ENCODE peak calls at places on chromosomes 5 and 9, in four cellular contexts. One of them, this sample, is unnamed.

GRCh38 chr5:136712628-136713027 is 347.3 kb upstream of the TRPC7 start:
- DNase-seq in WTC11: no peak
- DNase-seq in K562: no peak
- DNase-seq in HepG2: no peak
- DNase-seq in this sample: no peak

GRCh38 chr5:12016149-12016740 is 112.0 kb upstream of the CTNND2 start:
- DNase-seq in WTC11: peak; percentile 43
- DNase-seq in HepG2: no peak
- DNase-seq in K562: no peak
- DNase-seq in this sample: no peak

GRCh38 chr5:177374211-177374610 is 10.0 kb upstream of the SLC34A1 start:
- DNase-seq in HepG2: no peak
- DNase-seq in K562: no peak
- DNase-seq in WTC11: no peak
- DNase-seq in this sample: no peak

GRCh38 chr5:130135506-130135905 is 231.2 kb downstream of the CHSY3 start:
- DNase-seq in WTC11: no peak
- DNase-seq in HepG2: no peak
- DNase-seq in K562: no peak
- DNase-seq in this sample: no peak

GRCh38 chr9:116447914-116448313 is 239.2 kb upstream of the TRIM32 start:
- DNase-seq in HepG2: no peak
- DNase-seq in WTC11: no peak
- DNase-seq in K562: no peak
- DNase-seq in this sample: no peak

GRCh38 chr5:37184748-37185364 is 64.3 kb downstream of the CPLANE1 start:
- DNase-seq in HepG2: no peak
- DNase-seq in K562: no peak
- DNase-seq in WTC11: no peak
- DNase-seq in this sample: no peak

GRCh38 chr9:129595323-129595741 is 25.6 kb downstream of the C9orf50 start:
- DNase-seq in K562: no peak
- DNase-seq in WTC11: no peak
- DNase-seq in HepG2: no peak
- DNase-seq in this sample: no peak

GRCh38 chr5:106140101-106140500 is 1530.6 kb downstream of the EFNA5 start:
- DNase-seq in WTC11: no peak
- DNase-seq in HepG2: no peak
- DNase-seq in K562: no peak
- DNase-seq in this sample: no peak

GRCh38 chr5:67427745-67428298 is 231.2 kb upstream of the CD180 start:
- DNase-seq in K562: no peak
- DNase-seq in WTC11: no peak
- DNase-seq in HepG2: no peak
- DNase-seq in this sample: no peak

GRCh38 chr5:179327026-179327735 is 18.1 kb downstream of the ADAMTS2 start:
- DNase-seq in WTC11: peak; percentile 4
- DNase-seq in K562: no peak
- DNase-seq in HepG2: no peak
- DNase-seq in this sample: no peak

GRCh38 chr9:91677354-91677753 is 253.7 kb upstream of the NFIL3 start:
- DNase-seq in WTC11: no peak
- DNase-seq in HepG2: no peak
- DNase-seq in K562: no peak
- DNase-seq in this sample: no peak

GRCh38 chr9:20187318-20187717 is 398.5 kb upstream of the SLC24A2 start:
- DNase-seq in K562: no peak
- DNase-seq in WTC11: no peak
- DNase-seq in HepG2: no peak
- DNase-seq in this sample: no peak

GRCh38 chr5:116738948-116739339 is 164.3 kb upstream of the SEMA6A start:
- DNase-seq in WTC11: no peak
- DNase-seq in K562: no peak
- DNase-seq in HepG2: no peak
- DNase-seq in this sample: no peak

GRCh38 chr9:38090170-38090569 is 21.1 kb upstream of the SHB start:
- DNase-seq in WTC11: no peak
- DNase-seq in K562: no peak
- DNase-seq in HepG2: no peak
- DNase-seq in this sample: no peak

GRCh38 chr9:109052416-109052815 is 39.1 kb upstream of the CTNNAL1 start:
- DNase-seq in WTC11: no peak
- DNase-seq in K562: no peak
- DNase-seq in HepG2: no peak
- DNase-seq in this sample: no peak

GRCh38 chr5:156356238-156356637 is 29.3 kb downstream of the SGCD start:
- DNase-seq in K562: no peak
- DNase-seq in WTC11: no peak
- DNase-seq in HepG2: no peak
- DNase-seq in this sample: no peak

GRCh38 chr5:131488463-131488862 is 146.6 kb downstream of the RAPGEF6 start:
- DNase-seq in HepG2: no peak
- DNase-seq in K562: no peak
- DNase-seq in WTC11: no peak
- DNase-seq in this sample: no peak

GRCh38 chr9:76232861-76233499 is 161.2 kb downstream of the RFK start:
- DNase-seq in HepG2: no peak
- DNase-seq in WTC11: no peak
- DNase-seq in K562: no peak
- DNase-seq in this sample: no peak

GRCh38 chr9:93595861-93596365 is 19.5 kb downstream of the PHF2 start:
- DNase-seq in HepG2: no peak
- DNase-seq in K562: no peak
- DNase-seq in WTC11: no peak
- DNase-seq in this sample: no peak

GRCh38 chr5:74414228-74414627 is 226.3 kb downstream of the ENC1 start:
- DNase-seq in HepG2: no peak
- DNase-seq in K562: no peak
- DNase-seq in WTC11: no peak
- DNase-seq in this sample: no peak

GRCh38 chr5:142386151-142387021 is 61.6 kb upstream of the SPRY4 start:
- DNase-seq in K562: no peak
- DNase-seq in WTC11: no peak
- DNase-seq in HepG2: peak; percentile 24
- DNase-seq in this sample: no peak

GRCh38 chr5:75367401-75367800 is 30.4 kb downstream of the HMGCR start:
- DNase-seq in K562: no peak
- DNase-seq in HepG2: no peak
- DNase-seq in WTC11: no peak
- DNase-seq in this sample: no peak

GRCh38 chr9:88197016-88197415 is 58.7 kb upstream of the SPATA31C2 start:
- DNase-seq in WTC11: no peak
- DNase-seq in K562: no peak
- DNase-seq in HepG2: no peak
- DNase-seq in this sample: no peak

GRCh38 chr5:16567365-16567764 is 49.4 kb downstream of the RETREG1 start:
- DNase-seq in HepG2: no peak
- DNase-seq in WTC11: no peak
- DNase-seq in K562: no peak
- DNase-seq in this sample: no peak

GRCh38 chr5:93886098-93886806 is 144.9 kb upstream of the POU5F2 start:
- DNase-seq in HepG2: no peak
- DNase-seq in WTC11: no peak
- DNase-seq in K562: no peak
- DNase-seq in this sample: no peak

GRCh38 chr9:112124156-112124555 is 50.9 kb downstream of the SUSD1 start:
- DNase-seq in WTC11: no peak
- DNase-seq in HepG2: no peak
- DNase-seq in K562: no peak
- DNase-seq in this sample: no peak

GRCh38 chr9:133133680-133134418 is 12.8 kb upstream of the RALGDS start:
- DNase-seq in HepG2: peak; percentile 91
- DNase-seq in WTC11: peak; percentile 37
- DNase-seq in K562: peak; percentile 91
- DNase-seq in this sample: peak; percentile 95

GRCh38 chr5:21181726-21182125 is 1193.7 kb upstream of the CDH18 start:
- DNase-seq in K562: no peak
- DNase-seq in HepG2: no peak
- DNase-seq in WTC11: no peak
- DNase-seq in this sample: no peak

GRCh38 chr5:3101561-3101960 is 350.1 kb upstream of the IRX2 start:
- DNase-seq in WTC11: peak; percentile 42
- DNase-seq in K562: no peak
- DNase-seq in HepG2: no peak
- DNase-seq in this sample: no peak

GRCh38 chr9:121881920-121882500 is 211.1 kb downstream of the TTLL11 start:
- DNase-seq in K562: no peak
- DNase-seq in WTC11: no peak
- DNase-seq in HepG2: no peak
- DNase-seq in this sample: no peak

GRCh38 chr9:86516564-86516963 is 162.4 kb upstream of the TUT7 start:
- DNase-seq in HepG2: no peak
- DNase-seq in WTC11: peak; percentile 19
- DNase-seq in K562: no peak
- DNase-seq in this sample: no peak

GRCh38 chr5:81851481-81852178 is 100.7 kb upstream of the SSBP2 start:
- DNase-seq in K562: peak; percentile 96
- DNase-seq in WTC11: peak; percentile 96
- DNase-seq in HepG2: peak; percentile 58
- DNase-seq in this sample: peak; percentile 92

GRCh38 chr9:137759649-137760321 is 117.8 kb upstream of the CACNA1B start:
- DNase-seq in WTC11: peak; percentile 49
- DNase-seq in K562: peak; percentile 11
- DNase-seq in HepG2: no peak
- DNase-seq in this sample: no peak

GRCh38 chr5:39608024-39608423 is 183.2 kb upstream of the DAB2 start:
- DNase-seq in K562: no peak
- DNase-seq in HepG2: no peak
- DNase-seq in WTC11: no peak
- DNase-seq in this sample: no peak

GRCh38 chr5:2579126-2579525 is 172.4 kb downstream of the IRX2 start:
- DNase-seq in K562: no peak
- DNase-seq in HepG2: no peak
- DNase-seq in WTC11: peak; percentile 31
- DNase-seq in this sample: no peak

GRCh38 chr5:98095072-98095471 is 678.4 kb upstream of the RGMB start:
- DNase-seq in WTC11: no peak
- DNase-seq in HepG2: no peak
- DNase-seq in K562: no peak
- DNase-seq in this sample: no peak

GRCh38 chr5:98742395-98743073 is 30.9 kb upstream of the RGMB start:
- DNase-seq in HepG2: no peak
- DNase-seq in K562: no peak
- DNase-seq in WTC11: no peak
- DNase-seq in this sample: no peak

GRCh38 chr9:111516061-111516465 is 8.9 kb upstream of the ZNF483 start:
- DNase-seq in HepG2: peak; percentile 60
- DNase-seq in WTC11: no peak
- DNase-seq in K562: peak; percentile 25
- DNase-seq in this sample: peak; percentile 28

GRCh38 chr5:109907751-109908150 is 218.0 kb downstream of the MAN2A1 start:
- DNase-seq in HepG2: no peak
- DNase-seq in K562: no peak
- DNase-seq in WTC11: no peak
- DNase-seq in this sample: no peak

GRCh38 chr5:126056851-126057622 is 366.2 kb upstream of the GRAMD2B start:
- DNase-seq in WTC11: peak; percentile 85
- DNase-seq in K562: no peak
- DNase-seq in HepG2: no peak
- DNase-seq in this sample: no peak
- TF ChIP-seq NR3C1 in WTC11: no peak
- TF ChIP-seq NR3C1 in K562: no peak
- TF ChIP-seq NR3C1 in HepG2: no peak
- TF ChIP-seq NR3C1 in this sample: no peak

GRCh38 chr9:124225945-124226344 is 31.8 kb upstream of the NEK6 start:
- DNase-seq in WTC11: no peak
- DNase-seq in HepG2: no peak
- DNase-seq in K562: no peak
- DNase-seq in this sample: no peak

GRCh38 chr9:124222109-124222508 is 35.6 kb upstream of the NEK6 start:
- DNase-seq in K562: no peak
- DNase-seq in WTC11: no peak
- DNase-seq in HepG2: no peak
- DNase-seq in this sample: no peak

GRCh38 chr9:124221685-124222084 is 36.1 kb upstream of the NEK6 start:
- DNase-seq in HepG2: no peak
- DNase-seq in K562: no peak
- DNase-seq in WTC11: no peak
- DNase-seq in this sample: no peak

GRCh38 chr9:124220551-124221451 is 36.9 kb upstream of the NEK6 start:
- DNase-seq in K562: no peak
- DNase-seq in WTC11: no peak
- DNase-seq in HepG2: peak; percentile 44
- DNase-seq in this sample: peak; percentile 39

GRCh38 chr9:124222918-124223720 is 34.6 kb upstream of the NEK6 start:
- DNase-seq in HepG2: peak; percentile 96
- DNase-seq in K562: no peak
- DNase-seq in WTC11: no peak
- DNase-seq in this sample: no peak
- TF ChIP-seq NR3C1 in HepG2: no peak
- TF ChIP-seq NR3C1 in K562: no peak
- TF ChIP-seq NR3C1 in WTC11: no peak
- TF ChIP-seq NR3C1 in this sample: no peak

GRCh38 chr9:72597181-72597517 is 75.7 kb downstream of the TMC1 start:
- DNase-seq in HepG2: no peak
- DNase-seq in WTC11: peak; percentile 21
- DNase-seq in K562: no peak
- DNase-seq in this sample: no peak

GRCh38 chr9:72589684-72590555 is 68.5 kb downstream of the TMC1 start:
- DNase-seq in WTC11: no peak
- DNase-seq in HepG2: no peak
- DNase-seq in K562: no peak
- DNase-seq in this sample: no peak

GRCh38 chr9:72588336-72588735 is 66.9 kb downstream of the TMC1 start:
- DNase-seq in K562: no peak
- DNase-seq in WTC11: no peak
- DNase-seq in HepG2: no peak
- DNase-seq in this sample: no peak

GRCh38 chr9:72596451-72597180 is 75.2 kb downstream of the TMC1 start:
- DNase-seq in HepG2: no peak
- DNase-seq in K562: no peak
- DNase-seq in WTC11: no peak
- DNase-seq in this sample: no peak

GRCh38 chr9:72592501-72593403 is 71.3 kb downstream of the TMC1 start:
- DNase-seq in HepG2: peak; percentile 30
- DNase-seq in WTC11: no peak
- DNase-seq in K562: peak; percentile 61
- DNase-seq in this sample: peak; percentile 78
- TF ChIP-seq NR3C1 in HepG2: no peak
- TF ChIP-seq NR3C1 in WTC11: no peak
- TF ChIP-seq NR3C1 in K562: no peak
- TF ChIP-seq NR3C1 in this sample: no peak

GRCh38 chr5:32057157-32058096 is 116.7 kb downstream of the GOLPH3 start:
- DNase-seq in HepG2: no peak
- DNase-seq in K562: no peak
- DNase-seq in WTC11: no peak
- DNase-seq in this sample: no peak

GRCh38 chr5:32055891-32056866 is 117.9 kb downstream of the GOLPH3 start:
- DNase-seq in HepG2: no peak
- DNase-seq in WTC11: no peak
- DNase-seq in K562: no peak
- DNase-seq in this sample: no peak

GRCh38 chr5:32047056-32047455 is 127.1 kb downstream of the GOLPH3 start:
- DNase-seq in WTC11: no peak
- DNase-seq in HepG2: no peak
- DNase-seq in K562: no peak
- DNase-seq in this sample: no peak

GRCh38 chr5:32051796-32052195 is 122.3 kb downstream of the GOLPH3 start:
- DNase-seq in WTC11: no peak
- DNase-seq in HepG2: no peak
- DNase-seq in K562: no peak
- DNase-seq in this sample: no peak
- TF ChIP-seq NR3C1 in WTC11: no peak
- TF ChIP-seq NR3C1 in HepG2: no peak
- TF ChIP-seq NR3C1 in K562: no peak
- TF ChIP-seq NR3C1 in this sample: no peak